ENCODE peak calls at places on chromosome 2, in nine cellular contexts. D, O, Y, V, H, J, F, Z and P are unnamed samples. For H3K4me1, the result is how much of the 10 kb centered on the place peaks cover.

GRCh38 chr2:151638188-151638933 is 95.9 kb downstream of the NEB start:
- DNase-seq in D (no peak), O (no peak), Y (no peak), V (no peak), H (no peak), J (no peak), F (peak), Z (no peak), P (peak)

GRCh38 chr2:133790706-133791105 is 222.4 kb upstream of the NCKAP5 start:
- DNase-seq in D (no peak), O (no peak), Y (peak), V (no peak), H (no peak), J (no peak), F (no peak), Z (no peak), P (no peak)

GRCh38 chr2:149598014-149598395 is 10.4 kb upstream of the MMADHC start:
- DNase-seq in D (no peak), O (no peak), Y (peak), V (no peak), H (no peak), J (no peak), F (no peak), Z (no peak), P (no peak)

GRCh38 chr2:118738524-118739308 is 108.7 kb downstream of the EN1 start:
- DNase-seq in D (no peak), O (no peak), Y (peak), V (peak), H (no peak), J (peak), F (peak), Z (no peak), P (no peak)

GRCh38 chr2:31728406-31729064 is 147.8 kb upstream of the SRD5A2 start:
- DNase-seq in D (no peak), O (no peak), Y (no peak), V (no peak), H (no peak), J (no peak), F (no peak), Z (no peak), P (no peak)

GRCh38 chr2:203728321-203728720 is 21.9 kb downstream of the CD28 start:
- DNase-seq in D (no peak), O (no peak), Y (no peak), V (no peak), H (no peak), J (no peak), F (no peak), Z (no peak), P (no peak)

GRCh38 chr2:28716265-28716865 is 35.3 kb upstream of the PPP1CB start:
- DNase-seq in D (no peak), O (peak), Y (peak), V (peak), H (no peak), J (peak), F (peak), Z (peak), P (no peak)

GRCh38 chr2:75007061-75007460 is 48.6 kb downstream of the POLE4 start:
- DNase-seq in D (no peak), O (no peak), Y (peak), V (no peak), H (no peak), J (no peak), F (no peak), Z (no peak), P (no peak)

GRCh38 chr2:169507698-169508097 is 1.8 kb upstream of the KLHL41 start:
- DNase-seq in D (no peak), O (no peak), Y (peak), V (no peak), H (no peak), J (no peak), F (peak), Z (no peak), P (no peak)

GRCh38 chr2:24885221-24886113 is 34.6 kb downstream of the ADCY3 start:
- DNase-seq in D (no peak), O (no peak), Y (peak), V (no peak), H (no peak), J (no peak), F (no peak), Z (no peak), P (no peak)

GRCh38 chr2:232280341-232280740 is 98.2 kb upstream of the ALPP start:
- DNase-seq in D (no peak), O (no peak), Y (no peak), V (no peak), H (no peak), J (no peak), F (no peak), Z (no peak), P (no peak)

GRCh38 chr2:119518401-119518800 is 5.9 kb downstream of the SCTR start:
- DNase-seq in D (no peak), O (no peak), Y (no peak), V (no peak), H (no peak), J (no peak), F (no peak), Z (no peak), P (no peak)

GRCh38 chr2:221641181-221641871 is 69.2 kb upstream of the EPHA4 start:
- DNase-seq in D (no peak), O (no peak), Y (no peak), V (no peak), H (no peak), J (no peak), F (no peak), Z (no peak), P (no peak)

GRCh38 chr2:72864500-72864899 is 22.7 kb upstream of the SPR start:
- DNase-seq in D (no peak), O (no peak), Y (peak), V (no peak), H (no peak), J (no peak), F (peak), Z (no peak), P (peak)

GRCh38 chr2:163919717-163920116 is 183.9 kb upstream of the FIGN start:
- DNase-seq in D (no peak), O (no peak), Y (no peak), V (no peak), H (no peak), J (no peak), F (no peak), Z (no peak), P (no peak)

GRCh38 chr2:72011791-72012190 is 135.9 kb downstream of the CYP26B1 start:
- DNase-seq in D (no peak), O (no peak), Y (no peak), V (no peak), H (no peak), J (no peak), F (no peak), Z (no peak), P (no peak)

GRCh38 chr2:98676742-98677141 is 54.2 kb downstream of the MGAT4A start:
- DNase-seq in D (no peak), O (no peak), Y (no peak), V (no peak), H (no peak), J (no peak), F (no peak), Z (no peak), P (no peak)

GRCh38 chr2:234427081-234428058 is 69.5 kb downstream of the ARL4C start:
- DNase-seq in D (peak), O (no peak), Y (peak), V (no peak), H (no peak), J (no peak), F (no peak), Z (no peak), P (peak)

GRCh38 chr2:241066171-241066892 is 35.8 kb downstream of the MTERF4 start:
- DNase-seq in D (no peak), O (no peak), Y (no peak), V (no peak), H (no peak), J (no peak), F (no peak), Z (no peak), P (no peak)

GRCh38 chr2:161427413-161428239 is 11.5 kb downstream of the TBR1 start:
- DNase-seq in D (no peak), O (peak), Y (no peak), V (no peak), H (no peak), J (no peak), F (no peak), Z (no peak), P (no peak)

GRCh38 chr2:32946314-32947075 is at the start of gene LTBP1:
- DNase-seq in D (peak), O (peak), Y (peak), V (peak), H (peak), J (peak), F (peak), Z (peak), P (peak)

GRCh38 chr2:137975280-137976271 is 11.3 kb downstream of the HNMT start:
- DNase-seq in D (no peak), O (no peak), Y (no peak), V (no peak), H (no peak), J (no peak), F (peak), Z (no peak), P (no peak)

GRCh38 chr2:17958486-17959092 is 80.1 kb downstream of the KCNS3 start:
- DNase-seq in D (no peak), O (no peak), Y (no peak), V (no peak), H (no peak), J (no peak), F (no peak), Z (no peak), P (no peak)

GRCh38 chr2:54639609-54640008 is 83.9 kb upstream of the EML6 start:
- DNase-seq in D (no peak), O (no peak), Y (peak), V (no peak), H (no peak), J (no peak), F (peak), Z (no peak), P (no peak)

GRCh38 chr2:183059561-183059960 is 19.0 kb upstream of the DUSP19 start:
- DNase-seq in D (no peak), O (no peak), Y (peak), V (no peak), H (no peak), J (no peak), F (peak), Z (no peak), P (no peak)

GRCh38 chr2:170505631-170506270 is 209.4 kb upstream of the SP5 start:
- DNase-seq in D (no peak), O (peak), Y (no peak), V (peak), H (no peak), J (peak), F (no peak), Z (peak), P (peak)

GRCh38 chr2:16303761-16304160 is 361.9 kb downstream of the CYRIA start:
- DNase-seq in D (no peak), O (no peak), Y (no peak), V (no peak), H (no peak), J (no peak), F (no peak), Z (no peak), P (no peak)

GRCh38 chr2:122736279-122736678 is 980.8 kb downstream of the TSN start:
- DNase-seq in D (no peak), O (no peak), Y (no peak), V (no peak), H (no peak), J (no peak), F (peak), Z (no peak), P (no peak)

GRCh38 chr2:84924173-84925106 is 19.0 kb downstream of the TMSB10 start:
- DNase-seq in D (no peak), O (no peak), Y (peak), V (no peak), H (peak), J (no peak), F (peak), Z (peak), P (peak)

GRCh38 chr2:62375051-62375450 is 130.9 kb downstream of the TMEM17 start:
- DNase-seq in D (no peak), O (no peak), Y (no peak), V (no peak), H (no peak), J (no peak), F (no peak), Z (no peak), P (no peak)

GRCh38 chr2:149733936-149734685 is 146.5 kb upstream of the MMADHC start:
- DNase-seq in D (no peak), O (no peak), Y (peak), V (no peak), H (no peak), J (no peak), F (peak), Z (no peak), P (no peak)

GRCh38 chr2:31070339-31070738 is 67.9 kb downstream of the GALNT14 start:
- DNase-seq in D (no peak), O (no peak), Y (no peak), V (no peak), H (no peak), J (no peak), F (peak), Z (no peak), P (no peak)

GRCh38 chr2:207254526-207255464 is 89.0 kb upstream of the KLF7 start:
- DNase-seq in D (no peak), O (no peak), Y (peak), V (no peak), H (no peak), J (no peak), F (peak), Z (peak), P (no peak)

GRCh38 chr2:43314299-43314927 is 88.0 kb upstream of the ZFP36L2 start:
- DNase-seq in D (no peak), O (no peak), Y (no peak), V (no peak), H (no peak), J (no peak), F (no peak), Z (no peak), P (no peak)

GRCh38 chr2:230124792-230125452 is 56.2 kb upstream of the SLC16A14 start:
- DNase-seq in D (no peak), O (no peak), Y (no peak), V (no peak), H (no peak), J (no peak), F (no peak), Z (peak), P (peak)
- H3K4me3 ChIP-seq in D (no peak), O (no peak), Y (no peak), V (no peak), H (no peak), J (no peak), F (no peak), Z (no peak), P (no peak)

DNA sequence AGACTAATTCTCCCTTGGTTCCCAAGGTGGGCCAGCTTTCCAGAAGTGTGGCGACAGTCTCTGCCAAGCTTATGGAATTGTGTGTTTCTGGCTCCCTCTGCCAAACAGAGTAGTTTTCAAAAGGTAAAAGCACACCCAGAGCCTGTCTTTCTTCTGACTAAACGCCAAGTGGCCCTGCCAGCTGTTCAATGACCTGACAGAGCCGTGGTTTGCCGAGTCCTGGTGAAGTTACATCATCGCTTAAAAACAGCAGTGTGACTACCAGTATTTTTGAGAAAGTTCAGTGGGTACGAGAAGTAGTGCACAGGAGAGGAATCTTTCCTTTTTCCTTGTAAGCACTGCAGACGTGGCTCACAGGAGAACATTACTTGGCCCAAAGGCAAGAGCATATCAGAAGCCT is 1.9 kb downstream of the PER2 start:
- DNase-seq in D (no peak), O (peak), Y (peak), V (peak), H (no peak), J (peak), F (peak), Z (peak), P (no peak)
- H3K4me1 ChIP-seq in D (under half), O (under half), Y (under half), V (under half), H (under half), J (half or more), F (under half), Z (under half), P (under half)

GRCh38 chr2:238890131-238890530 is 42.2 kb downstream of the TWIST2 start:
- DNase-seq in D (no peak), O (peak), Y (no peak), V (no peak), H (no peak), J (no peak), F (no peak), Z (no peak), P (no peak)

GRCh38 chr2:238888781-238889180 is 40.9 kb downstream of the TWIST2 start:
- DNase-seq in D (no peak), O (no peak), Y (no peak), V (no peak), H (no peak), J (no peak), F (no peak), Z (no peak), P (no peak)

GRCh38 chr2:238886453-238887094 is 38.7 kb downstream of the TWIST2 start:
- DNase-seq in D (no peak), O (no peak), Y (no peak), V (no peak), H (no peak), J (no peak), F (no peak), Z (no peak), P (no peak)

GRCh38 chr2:238884812-238885408 is 37.0 kb downstream of the TWIST2 start:
- DNase-seq in D (no peak), O (no peak), Y (no peak), V (no peak), H (no peak), J (no peak), F (no peak), Z (no peak), P (no peak)

DNA sequence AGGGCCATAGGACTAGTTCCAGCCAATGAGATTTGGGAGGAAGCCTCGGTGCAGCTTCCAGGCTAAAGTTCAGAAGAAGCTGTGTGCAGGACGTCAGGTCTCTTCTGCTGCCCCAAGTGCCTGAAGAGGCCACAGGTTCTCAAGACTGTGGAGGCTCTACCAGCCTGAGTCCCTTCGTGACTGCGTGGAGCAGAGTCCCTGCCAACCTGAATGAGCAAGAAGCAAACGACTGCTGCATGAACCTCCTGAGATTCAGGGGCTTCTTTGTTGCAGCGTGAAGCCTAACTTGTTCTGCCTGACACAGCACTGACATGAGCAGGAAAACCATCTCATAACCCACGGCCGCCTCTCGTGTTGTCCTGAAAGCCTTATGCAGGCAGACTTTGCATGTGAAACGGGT is 39.7 kb downstream of the TWIST2 start:
- DNase-seq in D (no peak), O (no peak), Y (no peak), V (no peak), H (no peak), J (no peak), F (no peak), Z (no peak), P (no peak)
- H3K4me3 ChIP-seq in D (no peak), O (no peak), Y (no peak), V (no peak), H (no peak), J (no peak), F (no peak), Z (no peak), P (no peak)

GRCh38 chr2:136251777-136252477 is 134.0 kb upstream of the CXCR4 start:
- DNase-seq in D (no peak), O (no peak), Y (no peak), V (no peak), H (no peak), J (no peak), F (no peak), Z (no peak), P (no peak)
- H3K4me1 ChIP-seq in D (under half), O (under half), Y (under half), V (under half), H (under half), J (under half), F (under half), Z (under half), P (under half)

DNA sequence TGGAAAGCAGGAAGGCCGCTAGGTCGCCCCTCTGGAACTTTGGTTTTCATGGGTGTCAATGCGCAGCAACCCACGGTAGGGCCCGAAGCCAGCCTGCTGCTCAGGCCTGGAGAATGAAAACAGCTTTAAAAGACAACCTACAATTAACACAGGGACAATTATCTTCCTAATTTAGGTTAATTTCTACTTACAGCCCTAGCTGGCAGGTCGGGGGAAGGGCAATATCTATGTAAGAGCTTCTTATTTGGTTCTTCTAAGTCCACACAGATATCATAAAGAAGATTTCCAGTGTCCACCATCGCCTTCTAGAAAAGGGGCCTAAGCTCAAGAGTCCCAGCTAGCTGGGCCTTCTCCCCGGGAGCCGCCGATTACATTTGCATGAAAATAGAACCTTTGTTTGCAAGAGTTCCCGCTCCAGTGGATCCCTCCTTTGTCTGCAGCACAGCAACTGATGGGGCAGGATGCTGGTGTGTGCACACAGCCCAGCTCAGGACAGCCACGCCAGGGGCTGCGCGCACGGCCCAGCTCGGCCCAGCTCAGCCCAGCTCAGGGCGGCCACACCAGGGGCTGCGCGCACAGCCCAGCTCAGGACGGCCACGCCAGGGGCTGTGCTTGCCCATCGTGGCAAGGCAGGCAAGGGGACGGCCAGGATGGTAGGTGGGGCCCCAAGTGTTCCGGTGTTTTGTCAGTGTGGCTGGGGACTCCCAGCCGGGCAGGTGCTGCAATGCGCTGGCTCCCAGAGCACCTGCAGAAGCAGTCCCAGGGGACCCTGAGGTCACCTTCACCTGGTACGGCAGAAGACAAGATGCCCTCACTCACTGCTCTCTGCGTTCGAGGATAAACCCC is 109.1 kb downstream of the HDAC4 start:
- DNase-seq in D (no peak), O (peak), Y (no peak), V (peak), H (no peak), J (peak), F (no peak), Z (no peak), P (no peak)
- H3K4me3 ChIP-seq in D (no peak), O (peak), Y (no peak), V (no peak), H (no peak), J (peak), F (no peak), Z (no peak), P (no peak)

GRCh38 chr2:157789933-157790511 is 86.1 kb downstream of the ACVR1 start:
- DNase-seq in D (no peak), O (peak), Y (no peak), V (peak), H (no peak), J (peak), F (no peak), Z (peak), P (no peak)
- H3K4me1 ChIP-seq in D (under half), O (half or more), Y (under half), V (under half), H (under half), J (half or more), F (under half), Z (under half), P (under half)

GRCh38 chr2:109153005-109153404 is 24.0 kb downstream of the SH3RF3 start:
- DNase-seq in D (no peak), O (no peak), Y (no peak), V (no peak), H (no peak), J (no peak), F (no peak), Z (no peak), P (no peak)
- H3K4me3 ChIP-seq in D (no peak), O (no peak), Y (no peak), V (no peak), H (no peak), J (no peak), F (no peak), Z (no peak), P (no peak)